ENCODE peak calls at places on chromosomes 4 and X, in five cellular contexts. J is AML-193, E is DMS 273 treated with DMSO at 0.1 percent for 48 hours, R is T-helper 1 cell, G is fibroblast of pulmonary artery. T is an unnamed sample.

GRCh38 chr4:56937262-56937661 is 29.6 kb downstream of the REST start:
- DNase-seq in J (no peak), E (no peak), R (no peak), G (peak; percentile 83), T (no peak)

GRCh38 chrX:56813318-56813837 is 84.3 kb downstream of the NBDY start:
- DNase-seq in J (peak; percentile 62), E (no peak), R (peak; percentile 11), G (peak; percentile 81), T (no peak)

GRCh38 chr4:68361146-68361589 is 11.3 kb upstream of the YTHDC1 start:
- DNase-seq in J (no peak), E (no peak), R (no peak), G (peak; percentile 47), T (no peak)

GRCh38 chr4:147136308-147136707 is 190.6 kb upstream of the TTC29 start:
- DNase-seq in J (no peak), E (no peak), R (no peak), G (peak; percentile 93), T (no peak)

GRCh38 chr4:17310269-17310652 is 201.6 kb downstream of the QDPR start:
- DNase-seq in J (no peak), E (no peak), R (no peak), G (peak; percentile 31), T (no peak)

GRCh38 chrX:150872773-150873336 is 25.6 kb downstream of the CD99L2 start:
- DNase-seq in J (no peak), E (no peak), R (no peak), G (no peak), T (no peak)

GRCh38 chr4:174314770-174315169 is 31.1 kb downstream of the CEP44 start:
- DNase-seq in J (no peak), E (no peak), R (no peak), G (peak; percentile 5), T (no peak)

GRCh38 chr4:39732728-39733127 is 34.8 kb downstream of the UBE2K start:
- DNase-seq in J (no peak), E (peak; percentile 83), R (no peak), G (peak; percentile 74), T (no peak)

GRCh38 chr4:100949350-100949935 is 397.9 kb downstream of the PPP3CA start:
- DNase-seq in J (no peak), E (no peak), R (no peak), G (no peak), T (no peak)

GRCh38 chrX:69029696-69030245 is 135.5 kb downstream of the PJA1 start:
- DNase-seq in J (no peak), E (no peak), R (no peak), G (no peak), T (no peak)

GRCh38 chr4:90028460-90028859 is 98.7 kb upstream of the CCSER1 start:
- DNase-seq in J (no peak), E (no peak), R (no peak), G (no peak), T (no peak)

GRCh38 chr4:15778191-15778741 is at the start of gene CD38:
- DNase-seq in J (peak; percentile 21), E (no peak), R (no peak), G (no peak), T (no peak)

GRCh38 chr4:57137261-57137660 is 27.1 kb upstream of the IGFBP7 start:
- DNase-seq in J (no peak), E (no peak), R (no peak), G (peak; percentile 14), T (no peak)

GRCh38 chr4:25358515-25359275 is 18.4 kb upstream of the ANAPC4 start:
- DNase-seq in J (no peak), E (no peak), R (no peak), G (no peak), T (no peak)

GRCh38 chr4:66688674-66689073 is 856.6 kb downstream of the CENPC start:
- DNase-seq in J (peak; percentile 4), E (no peak), R (no peak), G (peak; percentile 71), T (no peak)

GRCh38 chr4:10192331-10192730 is 75.7 kb upstream of the WDR1 start:
- DNase-seq in J (peak; percentile 40), E (no peak), R (no peak), G (no peak), T (peak; percentile 3)

GRCh38 chr4:112153222-112153791 is 8.1 kb downstream of the FAM241A start:
- DNase-seq in J (no peak), E (no peak), R (no peak), G (no peak), T (no peak)

GRCh38 chr4:110926841-110927400 is 304.0 kb upstream of the PITX2 start:
- DNase-seq in J (no peak), E (no peak), R (no peak), G (no peak), T (no peak)

GRCh38 chr4:101649790-101650450 is 140.6 kb upstream of the BANK1 start:
- DNase-seq in J (no peak), E (peak; percentile 49), R (no peak), G (peak; percentile 39), T (no peak)

GRCh38 chr4:60020389-60020788 is 1179.7 kb upstream of the ADGRL3 start:
- DNase-seq in J (no peak), E (no peak), R (no peak), G (no peak), T (no peak)